ENCODE peak calls at places on chromosomes 13 and 19, in six cellular contexts. One of them, this sample, is unnamed.

GRCh38 chr19:7152568-7152967 is 83.1 kb downstream of the ZNF557 start:
- DNase-seq in activated naive CD8-positive, alpha-beta T cell treated with anti-CD3 and anti-CD28 coated beads, Interleukin-2, amount 50 U/mL, for 24 hours: no peak
- DNase-seq in fibroblast of lung: no peak
- DNase-seq in stimulated activated CD4-positive, alpha-beta T cell treated with anti-CD3 and anti-CD28 coated beads, TNF-alpha, amount 100 ng/mL, for 48 hours: no peak
- DNase-seq in tibial nerve: no peak
- DNase-seq in NCI-H1694 treated with DMSO at 0.1 percent for 48 hours: no peak
- DNase-seq in this sample: no peak

GRCh38 chr13:45674908-45675307 is 27.2 kb upstream of the CBY2 start:
- DNase-seq in activated naive CD8-positive, alpha-beta T cell treated with anti-CD3 and anti-CD28 coated beads, Interleukin-2, amount 50 U/mL, for 24 hours: no peak
- DNase-seq in fibroblast of lung: peak
- DNase-seq in stimulated activated CD4-positive, alpha-beta T cell treated with anti-CD3 and anti-CD28 coated beads, TNF-alpha, amount 100 ng/mL, for 48 hours: no peak
- DNase-seq in tibial nerve: no peak
- DNase-seq in NCI-H1694 treated with DMSO at 0.1 percent for 48 hours: no peak
- DNase-seq in this sample: no peak

GRCh38 chr19:19568802-19569756 is 31.0 kb downstream of the CILP2 start:
- DNase-seq in activated naive CD8-positive, alpha-beta T cell treated with anti-CD3 and anti-CD28 coated beads, Interleukin-2, amount 50 U/mL, for 24 hours: no peak
- DNase-seq in fibroblast of lung: no peak
- DNase-seq in stimulated activated CD4-positive, alpha-beta T cell treated with anti-CD3 and anti-CD28 coated beads, TNF-alpha, amount 100 ng/mL, for 48 hours: no peak
- DNase-seq in tibial nerve: no peak
- DNase-seq in NCI-H1694 treated with DMSO at 0.1 percent for 48 hours: no peak
- DNase-seq in this sample: no peak

GRCh38 chr13:50991624-50992610 is 82.3 kb downstream of the RNASEH2B start:
- DNase-seq in activated naive CD8-positive, alpha-beta T cell treated with anti-CD3 and anti-CD28 coated beads, Interleukin-2, amount 50 U/mL, for 24 hours: peak
- DNase-seq in fibroblast of lung: no peak
- DNase-seq in stimulated activated CD4-positive, alpha-beta T cell treated with anti-CD3 and anti-CD28 coated beads, TNF-alpha, amount 100 ng/mL, for 48 hours: no peak
- DNase-seq in tibial nerve: no peak
- DNase-seq in NCI-H1694 treated with DMSO at 0.1 percent for 48 hours: peak
- DNase-seq in this sample: no peak

GRCh38 chr13:32650705-32651311 is 64.6 kb downstream of the PDS5B start:
- DNase-seq in activated naive CD8-positive, alpha-beta T cell treated with anti-CD3 and anti-CD28 coated beads, Interleukin-2, amount 50 U/mL, for 24 hours: peak
- DNase-seq in fibroblast of lung: peak
- DNase-seq in stimulated activated CD4-positive, alpha-beta T cell treated with anti-CD3 and anti-CD28 coated beads, TNF-alpha, amount 100 ng/mL, for 48 hours: peak
- DNase-seq in tibial nerve: peak
- DNase-seq in NCI-H1694 treated with DMSO at 0.1 percent for 48 hours: peak
- DNase-seq in this sample: peak

GRCh38 chr19:42066075-42066754 is 3.8 kb downstream of the GRIK5 start:
- DNase-seq in activated naive CD8-positive, alpha-beta T cell treated with anti-CD3 and anti-CD28 coated beads, Interleukin-2, amount 50 U/mL, for 24 hours: no peak
- DNase-seq in fibroblast of lung: peak
- DNase-seq in stimulated activated CD4-positive, alpha-beta T cell treated with anti-CD3 and anti-CD28 coated beads, TNF-alpha, amount 100 ng/mL, for 48 hours: no peak
- DNase-seq in tibial nerve: no peak
- DNase-seq in NCI-H1694 treated with DMSO at 0.1 percent for 48 hours: no peak
- DNase-seq in this sample: no peak

GRCh38 chr13:96844195-96844594 is 150.1 kb downstream of the OXGR1 start:
- DNase-seq in activated naive CD8-positive, alpha-beta T cell treated with anti-CD3 and anti-CD28 coated beads, Interleukin-2, amount 50 U/mL, for 24 hours: no peak
- DNase-seq in fibroblast of lung: no peak
- DNase-seq in stimulated activated CD4-positive, alpha-beta T cell treated with anti-CD3 and anti-CD28 coated beads, TNF-alpha, amount 100 ng/mL, for 48 hours: no peak
- DNase-seq in tibial nerve: no peak
- DNase-seq in NCI-H1694 treated with DMSO at 0.1 percent for 48 hours: no peak
- DNase-seq in this sample: no peak

GRCh38 chr13:92719868-92720267 is 506.7 kb upstream of the GPC6 start:
- DNase-seq in activated naive CD8-positive, alpha-beta T cell treated with anti-CD3 and anti-CD28 coated beads, Interleukin-2, amount 50 U/mL, for 24 hours: no peak
- DNase-seq in fibroblast of lung: no peak
- DNase-seq in stimulated activated CD4-positive, alpha-beta T cell treated with anti-CD3 and anti-CD28 coated beads, TNF-alpha, amount 100 ng/mL, for 48 hours: no peak
- DNase-seq in tibial nerve: no peak
- DNase-seq in NCI-H1694 treated with DMSO at 0.1 percent for 48 hours: no peak
- DNase-seq in this sample: no peak

GRCh38 chr19:19746286-19747213 is 13.6 kb upstream of the ZNF14 start:
- DNase-seq in activated naive CD8-positive, alpha-beta T cell treated with anti-CD3 and anti-CD28 coated beads, Interleukin-2, amount 50 U/mL, for 24 hours: no peak
- DNase-seq in fibroblast of lung: no peak
- DNase-seq in stimulated activated CD4-positive, alpha-beta T cell treated with anti-CD3 and anti-CD28 coated beads, TNF-alpha, amount 100 ng/mL, for 48 hours: no peak
- DNase-seq in tibial nerve: no peak
- DNase-seq in NCI-H1694 treated with DMSO at 0.1 percent for 48 hours: no peak
- DNase-seq in this sample: no peak

GRCh38 chr19:40800339-40800996 is 1.5 kb downstream of the EGLN2 start:
- DNase-seq in activated naive CD8-positive, alpha-beta T cell treated with anti-CD3 and anti-CD28 coated beads, Interleukin-2, amount 50 U/mL, for 24 hours: no peak
- DNase-seq in fibroblast of lung: no peak
- DNase-seq in stimulated activated CD4-positive, alpha-beta T cell treated with anti-CD3 and anti-CD28 coated beads, TNF-alpha, amount 100 ng/mL, for 48 hours: no peak
- DNase-seq in tibial nerve: no peak
- DNase-seq in NCI-H1694 treated with DMSO at 0.1 percent for 48 hours: no peak
- DNase-seq in this sample: no peak

GRCh38 chr13:21616880-21617279 is 12.9 kb upstream of the MICU2 start:
- DNase-seq in activated naive CD8-positive, alpha-beta T cell treated with anti-CD3 and anti-CD28 coated beads, Interleukin-2, amount 50 U/mL, for 24 hours: no peak
- DNase-seq in fibroblast of lung: no peak
- DNase-seq in stimulated activated CD4-positive, alpha-beta T cell treated with anti-CD3 and anti-CD28 coated beads, TNF-alpha, amount 100 ng/mL, for 48 hours: no peak
- DNase-seq in tibial nerve: no peak
- DNase-seq in NCI-H1694 treated with DMSO at 0.1 percent for 48 hours: no peak
- DNase-seq in this sample: no peak

GRCh38 chr13:111492341-111492945 is 172.0 kb downstream of the TEX29 start:
- DNase-seq in activated naive CD8-positive, alpha-beta T cell treated with anti-CD3 and anti-CD28 coated beads, Interleukin-2, amount 50 U/mL, for 24 hours: no peak
- DNase-seq in fibroblast of lung: no peak
- DNase-seq in stimulated activated CD4-positive, alpha-beta T cell treated with anti-CD3 and anti-CD28 coated beads, TNF-alpha, amount 100 ng/mL, for 48 hours: no peak
- DNase-seq in tibial nerve: no peak
- DNase-seq in NCI-H1694 treated with DMSO at 0.1 percent for 48 hours: no peak
- DNase-seq in this sample: no peak

GRCh38 chr13:111187879-111188643 is 73.0 kb downstream of the ARHGEF7 start:
- DNase-seq in activated naive CD8-positive, alpha-beta T cell treated with anti-CD3 and anti-CD28 coated beads, Interleukin-2, amount 50 U/mL, for 24 hours: no peak
- DNase-seq in fibroblast of lung: peak
- DNase-seq in stimulated activated CD4-positive, alpha-beta T cell treated with anti-CD3 and anti-CD28 coated beads, TNF-alpha, amount 100 ng/mL, for 48 hours: no peak
- DNase-seq in tibial nerve: no peak
- DNase-seq in NCI-H1694 treated with DMSO at 0.1 percent for 48 hours: peak
- DNase-seq in this sample: no peak

GRCh38 chr19:48896191-48896720 is 2.3 kb downstream of the TULP2 start:
- DNase-seq in activated naive CD8-positive, alpha-beta T cell treated with anti-CD3 and anti-CD28 coated beads, Interleukin-2, amount 50 U/mL, for 24 hours: peak
- DNase-seq in fibroblast of lung: peak
- DNase-seq in stimulated activated CD4-positive, alpha-beta T cell treated with anti-CD3 and anti-CD28 coated beads, TNF-alpha, amount 100 ng/mL, for 48 hours: no peak
- DNase-seq in tibial nerve: peak
- DNase-seq in NCI-H1694 treated with DMSO at 0.1 percent for 48 hours: no peak
- DNase-seq in this sample: no peak

GRCh38 chr19:39444598-39445257 is 654 bp upstream of the SUPT5H start:
- DNase-seq in activated naive CD8-positive, alpha-beta T cell treated with anti-CD3 and anti-CD28 coated beads, Interleukin-2, amount 50 U/mL, for 24 hours: no peak
- DNase-seq in fibroblast of lung: peak
- DNase-seq in stimulated activated CD4-positive, alpha-beta T cell treated with anti-CD3 and anti-CD28 coated beads, TNF-alpha, amount 100 ng/mL, for 48 hours: no peak
- DNase-seq in tibial nerve: no peak
- DNase-seq in NCI-H1694 treated with DMSO at 0.1 percent for 48 hours: no peak
- DNase-seq in this sample: no peak

GRCh38 chr13:73174521-73175010 is 115.8 kb downstream of the KLF5 start:
- DNase-seq in activated naive CD8-positive, alpha-beta T cell treated with anti-CD3 and anti-CD28 coated beads, Interleukin-2, amount 50 U/mL, for 24 hours: no peak
- DNase-seq in fibroblast of lung: no peak
- DNase-seq in stimulated activated CD4-positive, alpha-beta T cell treated with anti-CD3 and anti-CD28 coated beads, TNF-alpha, amount 100 ng/mL, for 48 hours: no peak
- DNase-seq in tibial nerve: no peak
- DNase-seq in NCI-H1694 treated with DMSO at 0.1 percent for 48 hours: no peak
- DNase-seq in this sample: no peak

GRCh38 chr13:36193151-36193855 is 21.1 kb downstream of the SOHLH2 start:
- DNase-seq in activated naive CD8-positive, alpha-beta T cell treated with anti-CD3 and anti-CD28 coated beads, Interleukin-2, amount 50 U/mL, for 24 hours: no peak
- DNase-seq in fibroblast of lung: peak
- DNase-seq in stimulated activated CD4-positive, alpha-beta T cell treated with anti-CD3 and anti-CD28 coated beads, TNF-alpha, amount 100 ng/mL, for 48 hours: no peak
- DNase-seq in tibial nerve: no peak
- DNase-seq in NCI-H1694 treated with DMSO at 0.1 percent for 48 hours: no peak
- DNase-seq in this sample: no peak

GRCh38 chr13:44159633-44160279 is 213.9 kb upstream of the SERP2 start:
- DNase-seq in activated naive CD8-positive, alpha-beta T cell treated with anti-CD3 and anti-CD28 coated beads, Interleukin-2, amount 50 U/mL, for 24 hours: no peak
- DNase-seq in fibroblast of lung: no peak
- DNase-seq in stimulated activated CD4-positive, alpha-beta T cell treated with anti-CD3 and anti-CD28 coated beads, TNF-alpha, amount 100 ng/mL, for 48 hours: no peak
- DNase-seq in tibial nerve: no peak
- DNase-seq in NCI-H1694 treated with DMSO at 0.1 percent for 48 hours: no peak
- DNase-seq in this sample: no peak

GRCh38 chr19:18062043-18062442 is 24.7 kb downstream of the IL12RB1 start:
- DNase-seq in activated naive CD8-positive, alpha-beta T cell treated with anti-CD3 and anti-CD28 coated beads, Interleukin-2, amount 50 U/mL, for 24 hours: no peak
- DNase-seq in fibroblast of lung: no peak
- DNase-seq in stimulated activated CD4-positive, alpha-beta T cell treated with anti-CD3 and anti-CD28 coated beads, TNF-alpha, amount 100 ng/mL, for 48 hours: no peak
- DNase-seq in tibial nerve: no peak
- DNase-seq in NCI-H1694 treated with DMSO at 0.1 percent for 48 hours: no peak
- DNase-seq in this sample: no peak

GRCh38 chr13:94674609-94675348 is 37.6 kb downstream of the SOX21 start:
- DNase-seq in activated naive CD8-positive, alpha-beta T cell treated with anti-CD3 and anti-CD28 coated beads, Interleukin-2, amount 50 U/mL, for 24 hours: peak
- DNase-seq in fibroblast of lung: peak
- DNase-seq in stimulated activated CD4-positive, alpha-beta T cell treated with anti-CD3 and anti-CD28 coated beads, TNF-alpha, amount 100 ng/mL, for 48 hours: peak
- DNase-seq in tibial nerve: peak
- DNase-seq in NCI-H1694 treated with DMSO at 0.1 percent for 48 hours: peak
- DNase-seq in this sample: peak

GRCh38 chr19:35524181-35524838 is 3.8 kb downstream of the SBSN start:
- DNase-seq in activated naive CD8-positive, alpha-beta T cell treated with anti-CD3 and anti-CD28 coated beads, Interleukin-2, amount 50 U/mL, for 24 hours: no peak
- DNase-seq in fibroblast of lung: no peak
- DNase-seq in stimulated activated CD4-positive, alpha-beta T cell treated with anti-CD3 and anti-CD28 coated beads, TNF-alpha, amount 100 ng/mL, for 48 hours: no peak
- DNase-seq in tibial nerve: no peak
- DNase-seq in NCI-H1694 treated with DMSO at 0.1 percent for 48 hours: no peak
- DNase-seq in this sample: no peak

This sample was measured in activated naive CD4-positive, alpha-beta T cell.